ENCODE peak calls at places on chromosomes 1 and 21, in eight cellular contexts. K is Karpas-422, B is neuronal stem cell, I is IMR-90, F is SK-N-SH, D is neural progenitor cell, Z is astrocyte, A is endothelial cell of umbilical vein. V is an unnamed sample.

GRCh38 chr1:6301526-6301925 is 40.6 kb upstream of the GPR153 start:
- DNase-seq in A (no peak), Z (peak; percentile 74), B (no peak), K (no peak), D (no peak), I (peak; percentile 15), F (no peak), V (no peak)

GRCh38 chr1:182702826-182703524 is 18.6 kb upstream of the RGS8 start:
- DNase-seq in K (no peak), A (no peak), F (peak; percentile 58), B (no peak), I (no peak), D (no peak), Z (no peak), V (no peak)

GRCh38 chr1:226738995-226739695 is at the start of gene ITPKB:
- DNase-seq in K (peak; percentile 91), I (peak; percentile 65), F (peak; percentile 38), A (peak; percentile 91), Z (peak; percentile 58), D (peak; percentile 48), B (no peak), V (peak; percentile 70)

GRCh38 chr1:93992190-93992589 is 83.0 kb upstream of the GCLM start:
- DNase-seq in F (no peak), B (no peak), Z (no peak), A (no peak), D (no peak), K (no peak), I (no peak), V (no peak)

GRCh38 chr21:17607684-17608083 is 5.0 kb downstream of the BTG3 start:
- DNase-seq in K (no peak), F (no peak), Z (no peak), B (no peak), I (no peak), A (peak; percentile 22), D (no peak), V (peak; percentile 25)

GRCh38 chr1:46969014-46969619 is 27.8 kb upstream of the CYP4A11 start:
- DNase-seq in I (no peak), A (no peak), K (no peak), Z (no peak), B (no peak), D (no peak), F (no peak), V (no peak)

GRCh38 chr1:193462629-193463320 is 276.4 kb upstream of the B3GALT2 start:
- DNase-seq in F (no peak), I (peak; percentile 21), Z (peak; percentile 89), D (peak; percentile 43), B (peak; percentile 20), A (peak; percentile 1), K (peak; percentile 53), V (no peak)

GRCh38 chr1:93620169-93620840 is 61.3 kb downstream of the BCAR3 start:
- DNase-seq in K (no peak), I (peak; percentile 66), A (no peak), D (no peak), F (no peak), Z (no peak), B (no peak), V (peak; percentile 48)

GRCh38 chr1:74610961-74611360 is 62.6 kb downstream of the ERICH3 start:
- DNase-seq in K (no peak), Z (no peak), A (no peak), F (no peak), B (no peak), D (no peak), I (no peak), V (no peak)

GRCh38 chr1:47738560-47739182 is 258.5 kb downstream of the TRABD2B start:
- DNase-seq in F (peak; percentile 74), Z (peak; percentile 10), D (peak; percentile 81), I (peak; percentile 11), K (peak; percentile 60), B (peak; percentile 78), A (peak; percentile 42), V (peak; percentile 59)

GRCh38 chr1:91546301-91546581 is 45.6 kb downstream of the CDC7 start:
- DNase-seq in D (no peak), A (no peak), K (no peak), F (peak; percentile 68), I (no peak), Z (no peak), B (no peak), V (no peak)

GRCh38 chr1:184937729-184938128 is 36.6 kb downstream of the NIBAN1 start:
- DNase-seq in F (no peak), D (no peak), Z (no peak), A (no peak), K (no peak), I (no peak), B (no peak), V (no peak)

GRCh38 chr1:158115126-158115525 is 65.6 kb upstream of the CD1D start:
- DNase-seq in A (no peak), B (no peak), Z (no peak), D (no peak), F (no peak), K (peak; percentile 75), I (no peak), V (no peak)

GRCh38 chr1:163068716-163069115 is 445 bp upstream of the RGS4 start:
- DNase-seq in Z (peak; percentile 48), K (no peak), B (no peak), F (peak; percentile 9), A (no peak), D (no peak), I (peak; percentile 16), V (no peak)

GRCh38 chr1:22371408-22371807 is 80.2 kb upstream of the ZBTB40 start:
- DNase-seq in B (no peak), F (no peak), Z (no peak), A (no peak), K (no peak), I (no peak), D (no peak), V (no peak)

GRCh38 chr1:46603481-46603857 is 599 bp downstream of the MKNK1 start:
- DNase-seq in Z (no peak), K (no peak), A (no peak), I (no peak), F (no peak), B (no peak), D (no peak), V (no peak)

GRCh38 chr1:222555992-222556615 is 8.2 kb upstream of the HHIPL2 start:
- DNase-seq in B (no peak), A (no peak), Z (no peak), F (no peak), K (no peak), D (no peak), I (peak; percentile 9), V (no peak)

GRCh38 chr1:118661769-118662320 is 326.3 kb downstream of the TBX15 start:
- DNase-seq in K (no peak), B (no peak), F (no peak), Z (peak; percentile 18), I (no peak), A (no peak), D (no peak), V (no peak)

GRCh38 chr1:14267991-14268390 is 330.5 kb upstream of the KAZN start:
- DNase-seq in K (no peak), Z (peak; percentile 33), B (no peak), F (no peak), A (no peak), D (no peak), I (no peak), V (no peak)

GRCh38 chr1:27632387-27633297 is 2.3 kb downstream of the FGR start:
- DNase-seq in F (no peak), D (no peak), K (peak; percentile 64), I (no peak), Z (no peak), B (no peak), A (no peak), V (no peak)

GRCh38 chr1:77757616-77758015 is 2.0 kb downstream of the USP33 start:
- DNase-seq in Z (peak; percentile 1), D (no peak), I (peak; percentile 52), B (no peak), A (no peak), K (no peak), F (no peak), V (no peak)

GRCh38 chr1:223716302-223716862 is 4.0 kb downstream of the CAPN2 start:
- DNase-seq in D (no peak), B (no peak), I (no peak), Z (no peak), F (peak; percentile 75), K (no peak), A (no peak), V (no peak)

GRCh38 chr21:46253610-46254124 is 25.1 kb upstream of the LSS start:
- DNase-seq in A (peak; percentile 7), D (no peak), I (peak; percentile 24), F (no peak), K (peak; percentile 65), Z (no peak), B (no peak), V (no peak)

GRCh38 chr21:45613881-45614280 is 29.6 kb upstream of the PCBP3 start:
- DNase-seq in Z (no peak), A (no peak), B (no peak), F (no peak), D (no peak), I (no peak), K (no peak), V (no peak)

GRCh38 chr1:212664409-212665199 is 35.0 kb downstream of the BATF3 start:
- DNase-seq in D (no peak), B (no peak), F (no peak), A (no peak), Z (no peak), I (no peak), K (no peak), V (no peak)

GRCh38 chr1:17046043-17046657 is 7.7 kb downstream of the SDHB start:
- DNase-seq in A (peak; percentile 60), F (peak; percentile 58), K (peak; percentile 69), B (no peak), Z (peak; percentile 47), I (peak; percentile 72), D (peak; percentile 68), V (no peak)

GRCh38 chr1:216346521-216346920 is 76.7 kb downstream of the USH2A start:
- DNase-seq in B (no peak), D (peak; percentile 21), F (no peak), Z (no peak), I (no peak), A (no peak), K (no peak), V (no peak)

GRCh38 chr1:51569284-51570062 is 47.4 kb upstream of the OSBPL9 start:
- DNase-seq in A (peak; percentile 77), Z (peak; percentile 86), I (peak; percentile 82), F (no peak), K (peak; percentile 74), D (no peak), B (no peak), V (peak; percentile 32)
- H3K9ac ChIP-seq in A (peak overlapping the region; percentile 1), Z (no peak overlapping the region), I (no peak overlapping the region), F (no peak overlapping the region), K (peak overlapping the region; percentile 6), D (no peak overlapping the region), B (no peak overlapping the region), V (no peak overlapping the region)

GRCh38 chr1:2412773-2413494 is 570 bp upstream of the PEX10 start:
- DNase-seq in Z (no peak), B (no peak), I (peak; percentile 31), F (peak; percentile 65), D (peak; percentile 83), A (no peak), K (peak; percentile 87), V (no peak)
- H3K27ac ChIP-seq in Z (peak overlapping the region; percentile 40), B (peak overlapping the region; percentile 54), I (peak overlapping the region; percentile 84), F (peak overlapping the region; percentile 79), D (no peak overlapping the region), A (peak overlapping the region; percentile 13), K (peak overlapping the region; percentile 90), V (peak overlapping the region; percentile 85)

GRCh38 chr1:89823679-89824292 is 3.0 kb downstream of the LRRC8D start:
- DNase-seq in A (no peak), I (no peak), K (no peak), Z (no peak), D (no peak), B (no peak), F (no peak), V (no peak)
- H3K9ac ChIP-seq in A (no peak overlapping the region), I (peak overlapping the region; percentile 60), K (no peak overlapping the region), Z (no peak overlapping the region), D (no peak overlapping the region), B (no peak overlapping the region), F (no peak overlapping the region), V (no peak overlapping the region)

GRCh38 chr1:3579626-3580025 is 31.7 kb downstream of the MEGF6 start:
- DNase-seq in F (no peak), I (no peak), B (no peak), Z (no peak), D (no peak), K (no peak), A (no peak), V (no peak)
- H3K27ac ChIP-seq in F (no peak overlapping the region), I (no peak overlapping the region), B (no peak overlapping the region), Z (no peak overlapping the region), D (no peak overlapping the region), K (no peak overlapping the region), A (no peak overlapping the region), V (no peak overlapping the region)